ENCODE peak calls at places on chromosomes 7 and 10, in nine cellular contexts. C, M, R, O, K, S, W, P and Y are unnamed samples.

GRCh38 chr10:70302292-70302691 is 18.5 kb upstream of the NPFFR1 start:
- DNase-seq in C (no peak), M (no peak), R (no peak), O (no peak), K (peak), S (no peak), W (no peak), P (no peak), Y (no peak)

GRCh38 chr7:69597278-69598076 is 798 bp upstream of the AUTS2 start:
- DNase-seq in C (no peak), M (no peak), R (peak), O (no peak), K (peak), S (peak), W (no peak), P (peak), Y (peak)

GRCh38 chr7:107708956-107709355 is 35.0 kb upstream of the CBLL1 start:
- DNase-seq in C (no peak), M (no peak), R (no peak), O (no peak), K (no peak), S (no peak), W (no peak), P (no peak), Y (no peak)

GRCh38 chr10:46560952-46561351 is 4.5 kb upstream of the GPRIN2 start:
- DNase-seq in C (no peak), M (no peak), R (no peak), O (no peak), K (no peak), S (no peak), W (no peak), P (no peak), Y (no peak)

GRCh38 chr7:46385662-46386309 is 464.7 kb upstream of the IGFBP3 start:
- DNase-seq in C (no peak), M (peak), R (no peak), O (no peak), K (peak), S (no peak), W (peak), P (peak), Y (no peak)

GRCh38 chr7:159030490-159031134 is 114.1 kb downstream of the VIPR2 start:
- DNase-seq in C (no peak), M (peak), R (peak), O (peak), K (peak), S (peak), W (no peak), P (no peak), Y (peak)

GRCh38 chr7:55557666-55558188 is 14.6 kb downstream of the VOPP1 start:
- DNase-seq in C (no peak), M (no peak), R (peak), O (no peak), K (no peak), S (peak), W (no peak), P (no peak), Y (no peak)

GRCh38 chr10:110893559-110894179 is 21.9 kb downstream of the PDCD4 start:
- DNase-seq in C (no peak), M (peak), R (no peak), O (no peak), K (peak), S (peak), W (peak), P (peak), Y (no peak)

GRCh38 chr10:34231441-34232180 is 583.5 kb downstream of the PARD3 start:
- DNase-seq in C (no peak), M (no peak), R (no peak), O (no peak), K (peak), S (no peak), W (no peak), P (no peak), Y (no peak)